ENCODE peak calls at places on chromosomes 1 and 21, in four cellular contexts. One of them, this sample, is unnamed.
A peak's percentile ranks its signal among the peaks of the same experiment; 100 is the strongest.

GRCh38 chr1:27001570-27002360 is 8.3 kb downstream of the TRNP1 start:
- DNase-seq in uterus: no peak
- DNase-seq in left ventricle myocardium inferior: peak; percentile 55
- DNase-seq in hepatocyte: peak; percentile 34
- DNase-seq in this sample: peak; percentile 67

GRCh38 chr1:41862411-41863221 is 56.1 kb downstream of the HIVEP3 start:
- DNase-seq in left ventricle myocardium inferior: no peak
- DNase-seq in hepatocyte: peak; percentile 22
- DNase-seq in uterus: no peak
- DNase-seq in this sample: no peak

GRCh38 chr1:234256359-234256758 is 116.9 kb upstream of the COA6 start:
- DNase-seq in uterus: no peak
- DNase-seq in left ventricle myocardium inferior: no peak
- DNase-seq in hepatocyte: no peak
- DNase-seq in this sample: no peak

GRCh38 chr1:63864224-63864623 is 90.4 kb downstream of the ROR1 start:
- DNase-seq in left ventricle myocardium inferior: no peak
- DNase-seq in uterus: no peak
- DNase-seq in hepatocyte: no peak
- DNase-seq in this sample: no peak

GRCh38 chr1:115117303-115117702 is 28.0 kb upstream of the TSPAN2 start:
- DNase-seq in hepatocyte: no peak
- DNase-seq in left ventricle myocardium inferior: no peak
- DNase-seq in uterus: no peak
- DNase-seq in this sample: no peak

GRCh38 chr1:225664762-225665161 is 11.8 kb upstream of the ENAH start:
- DNase-seq in hepatocyte: no peak
- DNase-seq in uterus: no peak
- DNase-seq in left ventricle myocardium inferior: no peak
- DNase-seq in this sample: no peak

GRCh38 chr1:94247146-94248094 is 10.0 kb upstream of the ARHGAP29 start:
- DNase-seq in uterus: peak; percentile 50
- DNase-seq in hepatocyte: peak; percentile 92
- DNase-seq in left ventricle myocardium inferior: peak; percentile 85
- DNase-seq in this sample: peak; percentile 80

GRCh38 chr1:61182049-61182448 is 99.7 kb downstream of the NFIA start:
- DNase-seq in hepatocyte: peak; percentile 36
- DNase-seq in uterus: no peak
- DNase-seq in left ventricle myocardium inferior: no peak
- DNase-seq in this sample: no peak

GRCh38 chr1:22471078-22471477 is 19.4 kb downstream of the ZBTB40 start:
- DNase-seq in left ventricle myocardium inferior: peak; percentile 43
- DNase-seq in hepatocyte: no peak
- DNase-seq in uterus: peak; percentile 28
- DNase-seq in this sample: peak; percentile 54

GRCh38 chr1:155206891-155207577 is 663 bp downstream of the THBS3 start:
- DNase-seq in hepatocyte: peak; percentile 87
- DNase-seq in uterus: peak; percentile 86
- DNase-seq in left ventricle myocardium inferior: peak; percentile 84
- DNase-seq in this sample: peak; percentile 90

GRCh38 chr21:19810779-19811178 is 1187.4 kb upstream of the NCAM2 start:
- DNase-seq in left ventricle myocardium inferior: no peak
- DNase-seq in uterus: no peak
- DNase-seq in hepatocyte: no peak
- DNase-seq in this sample: no peak

GRCh38 chr1:68093737-68094136 is 43.3 kb upstream of the DIRAS3 start:
- DNase-seq in hepatocyte: no peak
- DNase-seq in left ventricle myocardium inferior: no peak
- DNase-seq in uterus: no peak
- DNase-seq in this sample: no peak

GRCh38 chr1:231776006-231776707 is 149.6 kb downstream of the DISC1 start:
- DNase-seq in uterus: no peak
- DNase-seq in left ventricle myocardium inferior: no peak
- DNase-seq in hepatocyte: peak; percentile 15
- DNase-seq in this sample: no peak

GRCh38 chr1:89995595-89996397 is 886 bp downstream of the ZNF326 start:
- DNase-seq in hepatocyte: no peak
- DNase-seq in left ventricle myocardium inferior: no peak
- DNase-seq in uterus: no peak
- DNase-seq in this sample: no peak

GRCh38 chr1:54784066-54784465 is 17.1 kb downstream of the TTC22 start:
- DNase-seq in uterus: no peak
- DNase-seq in left ventricle myocardium inferior: no peak
- DNase-seq in hepatocyte: no peak
- DNase-seq in this sample: no peak

GRCh38 chr1:213123087-213123486 is 72.0 kb downstream of the RPS6KC1 start:
- DNase-seq in left ventricle myocardium inferior: no peak
- DNase-seq in hepatocyte: no peak
- DNase-seq in uterus: no peak
- DNase-seq in this sample: no peak

GRCh38 chr1:38652217-38652616 is 207.4 kb downstream of the RRAGC start:
- DNase-seq in uterus: no peak
- DNase-seq in left ventricle myocardium inferior: no peak
- DNase-seq in hepatocyte: no peak
- DNase-seq in this sample: no peak

GRCh38 chr21:32824950-32825349 is 53.4 kb upstream of the PAXBP1 start:
- DNase-seq in left ventricle myocardium inferior: no peak
- DNase-seq in hepatocyte: no peak
- DNase-seq in uterus: no peak
- DNase-seq in this sample: no peak
- TF ChIP-seq CTCF in left ventricle myocardium inferior: no peak
- TF ChIP-seq CTCF in hepatocyte: no peak
- TF ChIP-seq CTCF in uterus: no peak
- TF ChIP-seq CTCF in this sample: no peak

GRCh38 chr1:58654322-58654721 is 45.5 kb downstream of the MYSM1 start:
- DNase-seq in hepatocyte: no peak
- DNase-seq in left ventricle myocardium inferior: no peak
- DNase-seq in uterus: no peak
- DNase-seq in this sample: no peak

GRCh38 chr1:58664881-58665280 is 35.0 kb downstream of the MYSM1 start:
- DNase-seq in hepatocyte: no peak
- DNase-seq in uterus: no peak
- DNase-seq in left ventricle myocardium inferior: no peak
- DNase-seq in this sample: no peak

GRCh38 chr1:58659516-58659915 is 40.3 kb downstream of the MYSM1 start:
- DNase-seq in left ventricle myocardium inferior: no peak
- DNase-seq in uterus: no peak
- DNase-seq in hepatocyte: no peak
- DNase-seq in this sample: no peak

GRCh38 chr1:58657082-58657481 is 42.8 kb downstream of the MYSM1 start:
- DNase-seq in uterus: no peak
- DNase-seq in left ventricle myocardium inferior: no peak
- DNase-seq in hepatocyte: no peak
- DNase-seq in this sample: no peak

DNA sequence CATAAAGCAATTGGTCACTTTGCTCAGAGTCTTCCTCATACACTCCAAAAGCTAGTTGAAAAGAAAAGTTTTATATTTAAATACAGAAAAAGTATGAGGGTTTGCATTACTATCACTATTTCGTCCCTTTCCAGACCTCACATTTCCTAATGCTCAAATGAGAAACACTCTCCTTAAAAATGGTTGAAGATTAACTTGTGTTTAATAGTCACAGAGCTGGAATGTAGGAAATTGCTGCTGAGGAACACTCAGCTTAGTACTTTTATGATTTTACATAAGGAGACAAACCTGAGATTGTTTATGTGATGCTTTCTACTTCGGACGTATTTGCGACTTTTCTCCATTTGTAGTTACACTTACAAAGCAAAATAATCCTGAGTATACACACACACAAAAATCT is 39.8 kb downstream of the MYSM1 start:
- DNase-seq in hepatocyte: peak; percentile 22
- DNase-seq in left ventricle myocardium inferior: no peak
- DNase-seq in uterus: no peak
- DNase-seq in this sample: no peak
- H3K36me3 ChIP-seq in hepatocyte: no peaks in the 10 kb centered on the region
- H3K36me3 ChIP-seq in left ventricle myocardium inferior: peaks cover 94% of the 10 kb centered on the region
- H3K36me3 ChIP-seq in uterus: no peaks in the 10 kb centered on the region
- H3K36me3 ChIP-seq in this sample: peaks cover 24% of the 10 kb centered on the region

DNA sequence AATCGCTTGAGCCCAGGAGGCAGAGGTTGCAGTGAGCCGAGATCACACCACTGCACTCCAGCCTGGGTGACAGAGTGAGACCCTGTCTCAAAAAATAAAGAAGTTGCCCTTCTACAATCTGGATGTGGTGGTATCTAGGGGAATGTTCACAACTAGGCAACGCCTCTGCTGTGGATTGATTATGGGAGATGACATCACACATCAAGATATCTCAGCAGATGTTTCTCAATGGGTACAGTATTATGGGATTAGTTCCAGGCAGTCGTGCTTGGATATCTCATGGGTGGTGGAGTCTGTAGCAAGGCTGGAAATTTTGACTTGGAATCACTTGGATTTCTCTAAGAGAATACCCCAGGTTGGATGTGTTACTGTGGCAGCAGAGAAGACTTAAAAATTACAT is 7.7 kb downstream of the IFNAR2 start:
- DNase-seq in left ventricle myocardium inferior: no peak
- DNase-seq in uterus: no peak
- DNase-seq in hepatocyte: no peak
- DNase-seq in this sample: no peak
- H3K4me3 ChIP-seq in left ventricle myocardium inferior: no peak overlapping the region
- H3K4me3 ChIP-seq in uterus: no peak overlapping the region
- H3K4me3 ChIP-seq in hepatocyte: no peak overlapping the region
- H3K4me3 ChIP-seq in this sample: no peak overlapping the region

GRCh38 chr1:58841455-58841854 is 57.6 kb upstream of the JUN start:
- DNase-seq in uterus: no peak
- DNase-seq in hepatocyte: no peak
- DNase-seq in left ventricle myocardium inferior: no peak
- DNase-seq in this sample: no peak
- TF ChIP-seq CTCF in uterus: no peak
- TF ChIP-seq CTCF in hepatocyte: no peak
- TF ChIP-seq CTCF in left ventricle myocardium inferior: peak; percentile 44
- TF ChIP-seq CTCF in this sample: no peak

GRCh38 chr1:3345792-3346191 is 108.7 kb upstream of the ARHGEF16 start:
- DNase-seq in uterus: no peak
- DNase-seq in left ventricle myocardium inferior: no peak
- DNase-seq in hepatocyte: no peak
- DNase-seq in this sample: no peak

GRCh38 chr1:3347257-3348020 is 107.0 kb upstream of the ARHGEF16 start:
- DNase-seq in left ventricle myocardium inferior: no peak
- DNase-seq in uterus: no peak
- DNase-seq in hepatocyte: no peak
- DNase-seq in this sample: no peak

GRCh38 chr1:3348196-3348865 is 106.1 kb upstream of the ARHGEF16 start:
- DNase-seq in hepatocyte: no peak
- DNase-seq in left ventricle myocardium inferior: peak; percentile 60
- DNase-seq in uterus: no peak
- DNase-seq in this sample: no peak

GRCh38 chr1:3344395-3344794 is 110.1 kb upstream of the ARHGEF16 start:
- DNase-seq in uterus: no peak
- DNase-seq in hepatocyte: no peak
- DNase-seq in left ventricle myocardium inferior: no peak
- DNase-seq in this sample: no peak

DNA sequence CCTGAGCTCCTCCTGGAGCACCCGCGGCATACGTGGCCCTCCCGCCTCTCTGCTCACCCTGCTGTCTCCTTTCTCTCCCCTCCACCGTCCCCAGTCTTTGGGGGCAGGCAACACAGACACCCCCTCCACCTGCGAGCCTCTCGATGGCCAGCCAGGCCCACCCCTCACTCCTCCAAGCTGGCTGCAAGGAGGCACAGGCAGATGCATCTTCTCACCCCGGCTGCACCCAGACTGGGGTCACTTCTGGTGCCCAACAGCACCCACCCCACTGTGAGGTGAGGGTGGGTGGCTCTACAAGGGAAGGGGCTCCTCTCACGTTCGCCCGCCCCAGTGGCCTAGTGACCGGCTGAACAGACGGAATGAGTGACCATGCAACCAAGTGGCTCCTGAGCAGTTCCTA is 108.0 kb upstream of the ARHGEF16 start:
- DNase-seq in hepatocyte: no peak
- DNase-seq in uterus: no peak
- DNase-seq in left ventricle myocardium inferior: no peak
- DNase-seq in this sample: no peak
- H3K36me3 ChIP-seq in hepatocyte: no peaks in the 10 kb centered on the region
- H3K36me3 ChIP-seq in uterus: no peaks in the 10 kb centered on the region
- H3K36me3 ChIP-seq in left ventricle myocardium inferior: no peaks in the 10 kb centered on the region
- H3K36me3 ChIP-seq in this sample: no peaks in the 10 kb centered on the region

This sample was measured in lung.